ENCODE peak calls at places on chromosomes 2 and 18, in five cellular contexts. One of them, this sample, is unnamed.

GRCh38 chr18:23215294-23215693 is 80.0 kb downstream of the CABLES1 start:
- DNase-seq in H9: no peak
- DNase-seq in dorsolateral prefrontal cortex: no peak
- DNase-seq in adrenal gland: no peak
- DNase-seq in transverse colon: no peak
- DNase-seq in this sample: no peak

GRCh38 chr2:150997702-150998480 is 263.8 kb downstream of the RBM43 start:
- DNase-seq in transverse colon: no peak
- DNase-seq in dorsolateral prefrontal cortex: no peak
- DNase-seq in H9: no peak
- DNase-seq in adrenal gland: no peak
- DNase-seq in this sample: no peak

GRCh38 chr2:128039535-128039934 is 11.7 kb upstream of the SAP130 start:
- DNase-seq in adrenal gland: no peak
- DNase-seq in H9: no peak
- DNase-seq in transverse colon: no peak
- DNase-seq in dorsolateral prefrontal cortex: no peak
- DNase-seq in this sample: no peak

GRCh38 chr2:239186958-239187357 is 213.9 kb downstream of the HDAC4 start:
- DNase-seq in dorsolateral prefrontal cortex: no peak
- DNase-seq in transverse colon: peak
- DNase-seq in adrenal gland: no peak
- DNase-seq in H9: peak
- DNase-seq in this sample: no peak

GRCh38 chr2:231036131-231036530 is 1.2 kb upstream of the C2orf72 start:
- DNase-seq in H9: no peak
- DNase-seq in adrenal gland: no peak
- DNase-seq in transverse colon: no peak
- DNase-seq in dorsolateral prefrontal cortex: no peak
- DNase-seq in this sample: no peak

GRCh38 chr2:223270538-223270937 is 218.5 kb downstream of the KCNE4 start:
- DNase-seq in adrenal gland: no peak
- DNase-seq in dorsolateral prefrontal cortex: no peak
- DNase-seq in transverse colon: no peak
- DNase-seq in H9: no peak
- DNase-seq in this sample: no peak

GRCh38 chr2:169361706-169362345 is 508 bp downstream of the LRP2 start:
- DNase-seq in dorsolateral prefrontal cortex: peak
- DNase-seq in H9: peak
- DNase-seq in adrenal gland: no peak
- DNase-seq in transverse colon: no peak
- DNase-seq in this sample: peak

GRCh38 chr2:226904592-226904991 is 68.7 kb downstream of the RHBDD1 start:
- DNase-seq in transverse colon: no peak
- DNase-seq in dorsolateral prefrontal cortex: no peak
- DNase-seq in H9: no peak
- DNase-seq in adrenal gland: no peak
- DNase-seq in this sample: no peak

GRCh38 chr18:13543811-13544732 is 182.3 kb downstream of the FAM210A start:
- DNase-seq in dorsolateral prefrontal cortex: no peak
- DNase-seq in adrenal gland: no peak
- DNase-seq in transverse colon: no peak
- DNase-seq in H9: no peak
- DNase-seq in this sample: no peak

GRCh38 chr2:39445934-39446333 is 8.8 kb upstream of the MAP4K3 start:
- DNase-seq in dorsolateral prefrontal cortex: no peak
- DNase-seq in adrenal gland: no peak
- DNase-seq in H9: no peak
- DNase-seq in transverse colon: no peak
- DNase-seq in this sample: no peak

DNA sequence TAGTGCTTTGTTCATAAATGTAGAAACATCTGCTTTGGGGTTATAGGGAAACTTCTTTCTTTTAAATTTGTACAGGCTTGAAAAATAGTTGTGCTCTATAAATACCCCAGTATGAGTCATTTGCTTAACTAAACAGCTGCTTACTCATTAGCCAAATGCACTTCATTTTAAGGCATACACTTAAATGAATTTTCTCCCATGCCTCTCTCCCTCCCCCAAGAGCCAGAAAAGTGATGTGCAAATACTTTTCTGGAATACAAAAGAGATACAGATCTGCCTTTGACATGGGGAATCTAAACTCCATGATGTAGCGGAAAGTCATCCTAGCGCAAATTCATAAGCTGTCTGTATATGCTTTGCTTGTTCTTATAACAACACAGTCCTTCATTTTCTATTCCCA is 469.4 kb downstream of the DLGAP1 start:
- DNase-seq in dorsolateral prefrontal cortex: no peak
- DNase-seq in transverse colon: no peak
- DNase-seq in H9: no peak
- DNase-seq in adrenal gland: no peak
- DNase-seq in this sample: no peak
- TF ChIP-seq CTCF in dorsolateral prefrontal cortex: no peak
- TF ChIP-seq CTCF in transverse colon: no peak
- TF ChIP-seq CTCF in H9: no peak
- TF ChIP-seq CTCF in adrenal gland: no peak
- TF ChIP-seq CTCF in this sample: no peak

GRCh38 chr2:241702405-241703127 is 727 bp downstream of the ING5 start:
- DNase-seq in H9: peak
- DNase-seq in transverse colon: peak
- DNase-seq in dorsolateral prefrontal cortex: peak
- DNase-seq in adrenal gland: peak
- DNase-seq in this sample: peak
- TF ChIP-seq CTCF in H9: peak
- TF ChIP-seq CTCF in transverse colon: peak
- TF ChIP-seq CTCF in dorsolateral prefrontal cortex: peak
- TF ChIP-seq CTCF in adrenal gland: peak
- TF ChIP-seq CTCF in this sample: peak

GRCh38 chr2:29613067-29613466 is 308.3 kb downstream of the ALK start:
- DNase-seq in dorsolateral prefrontal cortex: no peak
- DNase-seq in adrenal gland: no peak
- DNase-seq in H9: no peak
- DNase-seq in transverse colon: no peak
- DNase-seq in this sample: no peak

GRCh38 chr2:29612568-29612967 is 308.8 kb downstream of the ALK start:
- DNase-seq in transverse colon: no peak
- DNase-seq in adrenal gland: no peak
- DNase-seq in H9: no peak
- DNase-seq in dorsolateral prefrontal cortex: no peak
- DNase-seq in this sample: no peak

GRCh38 chr2:29611261-29611660 is 310.1 kb downstream of the ALK start:
- DNase-seq in adrenal gland: no peak
- DNase-seq in H9: no peak
- DNase-seq in transverse colon: no peak
- DNase-seq in dorsolateral prefrontal cortex: no peak
- DNase-seq in this sample: no peak

GRCh38 chr2:29610569-29610968 is 310.8 kb downstream of the ALK start:
- DNase-seq in dorsolateral prefrontal cortex: no peak
- DNase-seq in adrenal gland: no peak
- DNase-seq in H9: no peak
- DNase-seq in transverse colon: no peak
- DNase-seq in this sample: no peak

DNA sequence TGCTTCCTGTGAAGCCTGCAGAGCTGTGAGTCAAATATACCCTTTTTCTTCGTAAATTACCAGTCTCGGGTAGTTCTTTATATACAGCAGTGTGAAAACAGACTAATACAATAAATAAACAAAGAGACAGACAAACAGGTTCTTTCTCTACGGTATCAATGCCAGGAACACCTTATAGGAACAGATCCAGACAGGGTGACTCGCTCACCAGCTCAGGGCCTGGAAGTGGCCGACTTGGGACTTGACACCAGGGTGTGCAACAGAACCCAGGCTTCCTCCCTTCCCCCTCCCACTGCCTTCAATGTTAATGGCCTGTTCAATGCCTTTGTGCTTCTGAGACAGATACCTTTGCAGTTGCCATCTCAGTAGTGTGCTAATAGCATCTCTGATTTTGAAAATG is 309.5 kb downstream of the ALK start:
- DNase-seq in H9: no peak
- DNase-seq in dorsolateral prefrontal cortex: no peak
- DNase-seq in transverse colon: no peak
- DNase-seq in adrenal gland: no peak
- DNase-seq in this sample: no peak
- TF ChIP-seq CTCF in H9: no peak
- TF ChIP-seq CTCF in dorsolateral prefrontal cortex: no peak
- TF ChIP-seq CTCF in transverse colon: no peak
- TF ChIP-seq CTCF in adrenal gland: no peak
- TF ChIP-seq CTCF in this sample: no peak

GRCh38 chr2:81007104-81007503 is 702.6 kb upstream of the LRRTM1 start:
- DNase-seq in transverse colon: no peak
- DNase-seq in adrenal gland: no peak
- DNase-seq in dorsolateral prefrontal cortex: no peak
- DNase-seq in H9: no peak
- DNase-seq in this sample: no peak
- TF ChIP-seq CTCF in transverse colon: no peak
- TF ChIP-seq CTCF in adrenal gland: no peak
- TF ChIP-seq CTCF in dorsolateral prefrontal cortex: no peak
- TF ChIP-seq CTCF in H9: peak
- TF ChIP-seq CTCF in this sample: no peak

This sample was measured in neural crest cell.